ENCODE peak calls at places on chromosomes 4 and X, in seven cellular contexts. E is AG08396; D is stimulated activated CD4-positive, alpha-beta T cell treated with anti-CD3 and anti-CD28 coated beads, Interleukin-2, amount 100 ng/mL, for 24 hours; J is Caki2; N is HEK293T; W is GM04504; M is smooth muscle cell of the brain vasculature. S is an unnamed sample.

GRCh38 chr4:103162176-103162575 is 36.0 kb downstream of the CENPE start:
- DNase-seq in E (no peak), D (no peak), J (no peak), N (no peak), W (no peak), M (no peak), S (no peak)

GRCh38 chr4:185128272-185129119 is 14.6 kb upstream of the SLC25A4 start:
- DNase-seq in E (peak), D (peak), J (no peak), N (peak), W (no peak), M (no peak), S (peak)

GRCh38 chr4:61520688-61521160 is 320.6 kb downstream of the ADGRL3 start:
- DNase-seq in E (no peak), D (no peak), J (no peak), N (no peak), W (no peak), M (no peak), S (no peak)

GRCh38 chr4:83644677-83645639 is 109.0 kb downstream of the GPAT3 start:
- DNase-seq in E (peak), D (peak), J (peak), N (peak), W (peak), M (peak), S (peak)

GRCh38 chr4:99154658-99155342 is 10.7 kb upstream of the ADH4 start:
- DNase-seq in E (no peak), D (no peak), J (no peak), N (no peak), W (no peak), M (no peak), S (no peak)

GRCh38 chr4:4481394-4482000 is 60.4 kb downstream of the STX18 start:
- DNase-seq in E (no peak), D (no peak), J (no peak), N (no peak), W (no peak), M (no peak), S (no peak)

GRCh38 chr4:76198411-76199237 is 15.0 kb downstream of the SCARB2 start:
- DNase-seq in E (peak), D (peak), J (peak), N (peak), W (peak), M (no peak), S (peak)

GRCh38 chr4:2489841-2490552 is 21.1 kb downstream of the RNF4 start:
- DNase-seq in E (no peak), D (no peak), J (no peak), N (no peak), W (no peak), M (no peak), S (no peak)

GRCh38 chr4:108143515-108143914 is 25.2 kb downstream of the LEF1 start:
- DNase-seq in E (no peak), D (no peak), J (no peak), N (no peak), W (no peak), M (no peak), S (no peak)

GRCh38 chr4:40152642-40153041 is 44.2 kb upstream of the RHOH start:
- DNase-seq in E (no peak), D (no peak), J (no peak), N (no peak), W (no peak), M (no peak), S (no peak)

GRCh38 chr4:142901166-142901662 is 55.1 kb upstream of the INPP4B start:
- DNase-seq in E (peak), D (no peak), J (no peak), N (no peak), W (no peak), M (peak), S (no peak)

GRCh38 chrX:129239371-129239770 is 283.9 kb downstream of the SMARCA1 start:
- DNase-seq in E (no peak), D (no peak), J (no peak), N (no peak), W (peak), M (no peak), S (no peak)

GRCh38 chr4:28973591-28974350 is 1746.4 kb upstream of the PCDH7 start:
- DNase-seq in E (no peak), D (no peak), J (no peak), N (no peak), W (no peak), M (no peak), S (no peak)

GRCh38 chr4:165288639-165289428 is 38.6 kb upstream of the MSMO1 start:
- DNase-seq in E (peak), D (no peak), J (peak), N (no peak), W (peak), M (no peak), S (peak)

GRCh38 chr4:148216321-148216720 is 225.9 kb downstream of the NR3C2 start:
- DNase-seq in E (no peak), D (no peak), J (no peak), N (no peak), W (no peak), M (no peak), S (no peak)

GRCh38 chr4:143347495-143347894 is 10.8 kb downstream of the GAB1 start:
- DNase-seq in E (no peak), D (no peak), J (no peak), N (no peak), W (no peak), M (no peak), S (no peak)

GRCh38 chr4:18397681-18398080 is 376.1 kb upstream of the LCORL start:
- DNase-seq in E (no peak), D (no peak), J (no peak), N (no peak), W (no peak), M (no peak), S (no peak)

S was measured in SW480.